ENCODE peak calls at places on chromosome 22, in nine cellular contexts. Y is stimulated activated CD4-positive, alpha-beta T cell treated with anti-CD3 and anti-CD28 coated beads, TNF-alpha, amount 100 ng/mL, for 24 hours; N is kidney epithelial cell; G is erythroblast; W is NCI-H1417 treated with DMSO at 0.1 percent for 48 hours; F is kidney glomerular epithelial cell; D is NCI-H187 treated with DMSO at 0.1 percent for 48 hours; P is skeletal muscle cell; S is non-pigmented ciliary epithelial cell. T is an unnamed sample.

GRCh38 chr22:21450320-21450831 is 16.8 kb upstream of the TMEM191C start:
- DNase-seq in Y (no peak), N (no peak), G (no peak), W (no peak), F (no peak), D (no peak), P (no peak), S (no peak), T (no peak)

GRCh38 chr22:23237201-23237798 is 57.0 kb downstream of the BCR start:
- DNase-seq in Y (no peak), N (no peak), G (no peak), W (no peak), F (no peak), D (no peak), P (peak), S (no peak), T (peak)

GRCh38 chr22:22480940-22481339 is 27.6 kb downstream of the ZNF280B start:
- DNase-seq in Y (no peak), N (no peak), G (no peak), W (no peak), F (no peak), D (no peak), P (no peak), S (no peak), T (no peak)

GRCh38 chr22:27397948-27398330 is 403.6 kb downstream of the MN1 start:
- DNase-seq in Y (no peak), N (no peak), G (no peak), W (no peak), F (no peak), D (no peak), P (no peak), S (no peak), T (no peak)

GRCh38 chr22:21832291-21833290 is 34.9 kb downstream of the MAPK1 start:
- DNase-seq in Y (no peak), N (no peak), G (peak), W (no peak), F (no peak), D (no peak), P (no peak), S (no peak), T (no peak)

GRCh38 chr22:49965291-49966040 is 4.9 kb downstream of the PIM3 start:
- DNase-seq in Y (no peak), N (no peak), G (no peak), W (no peak), F (no peak), D (no peak), P (no peak), S (no peak), T (no peak)

GRCh38 chr22:26066534-26066933 is 102.7 kb upstream of the SEZ6L start:
- DNase-seq in Y (no peak), N (no peak), G (no peak), W (peak), F (no peak), D (peak), P (no peak), S (no peak), T (no peak)

GRCh38 chr22:20112623-20113511 is 3.0 kb upstream of the RANBP1 start:
- DNase-seq in Y (no peak), N (no peak), G (no peak), W (no peak), F (no peak), D (no peak), P (no peak), S (no peak), T (no peak)

GRCh38 chr22:41561788-41562187 is 978 bp downstream of the CSDC2 start:
- DNase-seq in Y (no peak), N (no peak), G (no peak), W (no peak), F (no peak), D (no peak), P (no peak), S (no peak), T (no peak)

GRCh38 chr22:36291831-36292740 is 39.2 kb downstream of the APOL1 start:
- DNase-seq in Y (no peak), N (no peak), G (no peak), W (no peak), F (no peak), D (no peak), P (no peak), S (no peak), T (no peak)

GRCh38 chr22:46006379-46007002 is 29.5 kb upstream of the WNT7B start:
- DNase-seq in Y (peak), N (peak), G (peak), W (peak), F (peak), D (no peak), P (peak), S (no peak), T (peak)

T was measured in astrocyte of the spinal cord.